ENCODE peak calls at places on chromosome 4, in ten cellular contexts. K is uterus, R is iPS DF 6.9, Z is ACHN, M is right cardiac atrium, B is substantia nigra, Q is colonic mucosa, X is kidney epithelial cell, J is hypothalamus, I is Right ventricle myocardium inferior. N is an unnamed sample.

GRCh38 chr4:155906554-155907247 is 3.2 kb downstream of the TDO2 start:
- DNase-seq in K (no peak), R (no peak), Z (no peak), M (no peak), B (no peak), Q (no peak), X (peak), J (no peak), I (no peak), N (no peak)

GRCh38 chr4:161555689-161556660 is 607.8 kb downstream of the FSTL5 start:
- DNase-seq in K (no peak), R (no peak), Z (no peak), M (no peak), B (no peak), Q (no peak), X (peak), J (no peak), I (no peak), N (no peak)

GRCh38 chr4:89294583-89295244 is 12.9 kb downstream of the GPRIN3 start:
- DNase-seq in K (no peak), R (no peak), Z (no peak), M (no peak), B (no peak), Q (no peak), X (no peak), J (no peak), I (no peak), N (no peak)

GRCh38 chr4:128653514-128654420 is 155.7 kb upstream of the JADE1 start:
- DNase-seq in K (peak), R (no peak), Z (no peak), M (peak), B (no peak), Q (peak), X (no peak), J (peak), I (peak), N (no peak)

GRCh38 chr4:23877758-23878229 is 12.1 kb downstream of the PPARGC1A start:
- DNase-seq in K (no peak), R (no peak), Z (peak), M (no peak), B (no peak), Q (peak), X (no peak), J (no peak), I (no peak), N (no peak)

GRCh38 chr4:17561195-17561909 is 15.6 kb upstream of the LAP3 start:
- DNase-seq in K (no peak), R (no peak), Z (no peak), M (no peak), B (no peak), Q (no peak), X (no peak), J (no peak), I (no peak), N (no peak)

GRCh38 chr4:174460684-174461083 is 61.6 kb downstream of the HPGD start:
- DNase-seq in K (no peak), R (no peak), Z (no peak), M (no peak), B (no peak), Q (no peak), X (no peak), J (no peak), I (no peak), N (no peak)

GRCh38 chr4:154416183-154416543 is 75.4 kb downstream of the DCHS2 start:
- DNase-seq in K (peak), R (no peak), Z (no peak), M (peak), B (no peak), Q (peak), X (no peak), J (peak), I (no peak), N (no peak)

GRCh38 chr4:76654796-76655195 is 219.8 kb downstream of the SHROOM3 start:
- DNase-seq in K (no peak), R (no peak), Z (no peak), M (no peak), B (no peak), Q (no peak), X (no peak), J (no peak), I (no peak), N (no peak)

GRCh38 chr4:13547563-13548041 is 3.3 kb upstream of the NKX3-2 start:
- DNase-seq in K (no peak), R (no peak), Z (peak), M (no peak), B (no peak), Q (no peak), X (no peak), J (no peak), I (no peak), N (no peak)

GRCh38 chr4:52051615-52052474 is 741 bp downstream of the SPATA18 start:
- DNase-seq in K (peak), R (peak), Z (peak), M (peak), B (peak), Q (peak), X (peak), J (peak), I (peak), N (peak)

GRCh38 chr4:174713821-174714220 is 115.2 kb downstream of the GLRA3 start:
- DNase-seq in K (no peak), R (no peak), Z (no peak), M (no peak), B (no peak), Q (no peak), X (no peak), J (no peak), I (no peak), N (no peak)

GRCh38 chr4:73718375-73719373 is 21.7 kb upstream of the CXCL8 start:
- DNase-seq in K (no peak), R (no peak), Z (no peak), M (no peak), B (no peak), Q (no peak), X (no peak), J (no peak), I (no peak), N (no peak)

GRCh38 chr4:73620115-73620792 is at the start of gene RASSF6:
- DNase-seq in K (no peak), R (no peak), Z (peak), M (no peak), B (no peak), Q (peak), X (no peak), J (no peak), I (peak), N (no peak)

GRCh38 chr4:114040319-114041116 is 61.1 kb upstream of the ARSJ start:
- DNase-seq in K (no peak), R (no peak), Z (no peak), M (no peak), B (no peak), Q (no peak), X (peak), J (no peak), I (no peak), N (no peak)

GRCh38 chr4:5204781-5205180 is 153.5 kb downstream of the STK32B start:
- DNase-seq in K (no peak), R (no peak), Z (no peak), M (no peak), B (no peak), Q (peak), X (no peak), J (no peak), I (no peak), N (no peak)

GRCh38 chr4:80073362-80074008 is 456 bp upstream of the ANTXR2 start:
- DNase-seq in K (no peak), R (no peak), Z (no peak), M (no peak), B (no peak), Q (no peak), X (no peak), J (no peak), I (peak), N (no peak)

GRCh38 chr4:40185830-40186664 is 10.8 kb upstream of the RHOH start:
- DNase-seq in K (no peak), R (no peak), Z (no peak), M (no peak), B (no peak), Q (no peak), X (no peak), J (no peak), I (no peak), N (no peak)

GRCh38 chr4:122045533-122045932 is 93.7 kb upstream of the TRPC3 start:
- DNase-seq in K (no peak), R (no peak), Z (peak), M (no peak), B (no peak), Q (no peak), X (peak), J (no peak), I (no peak), N (no peak)

GRCh38 chr4:168735735-168736134 is 238.9 kb downstream of the PALLD start:
- DNase-seq in K (no peak), R (no peak), Z (no peak), M (no peak), B (no peak), Q (no peak), X (no peak), J (no peak), I (no peak), N (no peak)

GRCh38 chr4:121952290-121952689 is 430 bp upstream of the TRPC3 start:
- DNase-seq in K (no peak), R (no peak), Z (no peak), M (no peak), B (no peak), Q (no peak), X (no peak), J (no peak), I (no peak), N (no peak)

GRCh38 chr4:179447308-179447707 is 2005.1 kb upstream of the AGA start:
- DNase-seq in K (no peak), R (no peak), Z (no peak), M (no peak), B (peak), Q (no peak), X (no peak), J (peak), I (no peak), N (no peak)

GRCh38 chr4:26996745-26997144 is 136.1 kb downstream of the STIM2 start:
- DNase-seq in K (no peak), R (no peak), Z (no peak), M (no peak), B (no peak), Q (no peak), X (no peak), J (no peak), I (no peak), N (no peak)

GRCh38 chr4:24659241-24659961 is 75.0 kb upstream of the DHX15 start:
- DNase-seq in K (no peak), R (no peak), Z (no peak), M (no peak), B (peak), Q (peak), X (no peak), J (peak), I (no peak), N (no peak)

GRCh38 chr4:3339566-3339965 is 46.7 kb downstream of the RGS12 start:
- DNase-seq in K (no peak), R (no peak), Z (no peak), M (no peak), B (no peak), Q (no peak), X (no peak), J (no peak), I (no peak), N (no peak)

N was measured in dorsolateral prefrontal cortex.